ENCODE peak calls at places on chromosomes 2 and 18, in nine cellular contexts. One of them, this sample, is unnamed.

GRCh38 chr2:84807063-84807485 is 73.8 kb downstream of the TRABD2A start:
- DNase-seq in WERI-Rb-1: no peak
- DNase-seq in mammary epithelial cell: peak
- DNase-seq in A549: peak
- DNase-seq in ascending aorta: no peak
- DNase-seq in transverse colon: peak
- DNase-seq in psoas muscle: no peak
- DNase-seq in neural crest cell: no peak
- DNase-seq in coronary artery: no peak
- DNase-seq in this sample: no peak

GRCh38 chr2:9771481-9772017 is 71.7 kb upstream of the TAF1B start:
- DNase-seq in WERI-Rb-1: peak
- DNase-seq in mammary epithelial cell: peak
- DNase-seq in A549: peak
- DNase-seq in ascending aorta: no peak
- DNase-seq in transverse colon: no peak
- DNase-seq in psoas muscle: no peak
- DNase-seq in neural crest cell: no peak
- DNase-seq in coronary artery: no peak
- DNase-seq in this sample: no peak

GRCh38 chr18:10490401-10491289 is 35.2 kb upstream of the NAPG start:
- DNase-seq in WERI-Rb-1: peak
- DNase-seq in mammary epithelial cell: no peak
- DNase-seq in A549: peak
- DNase-seq in ascending aorta: no peak
- DNase-seq in transverse colon: peak
- DNase-seq in psoas muscle: no peak
- DNase-seq in neural crest cell: no peak
- DNase-seq in coronary artery: no peak
- DNase-seq in this sample: no peak

GRCh38 chr2:37231251-37232130 is at the start of the genes CEBPZ and NDUFAF7:
- DNase-seq in WERI-Rb-1: peak
- DNase-seq in mammary epithelial cell: peak
- DNase-seq in A549: peak
- DNase-seq in ascending aorta: peak
- DNase-seq in transverse colon: peak
- DNase-seq in psoas muscle: peak
- DNase-seq in neural crest cell: peak
- DNase-seq in coronary artery: peak
- DNase-seq in this sample: peak

GRCh38 chr18:53004798-53005197 is 664.8 kb downstream of the DCC start:
- DNase-seq in WERI-Rb-1: peak
- DNase-seq in mammary epithelial cell: no peak
- DNase-seq in A549: no peak
- DNase-seq in ascending aorta: no peak
- DNase-seq in transverse colon: no peak
- DNase-seq in psoas muscle: no peak
- DNase-seq in neural crest cell: no peak
- DNase-seq in coronary artery: no peak
- DNase-seq in this sample: no peak

GRCh38 chr2:156430978-156431358 is 5.2 kb upstream of the GPD2 start:
- DNase-seq in WERI-Rb-1: no peak
- DNase-seq in mammary epithelial cell: peak
- DNase-seq in A549: peak
- DNase-seq in ascending aorta: no peak
- DNase-seq in transverse colon: no peak
- DNase-seq in psoas muscle: no peak
- DNase-seq in neural crest cell: no peak
- DNase-seq in coronary artery: no peak
- DNase-seq in this sample: no peak

GRCh38 chr2:182220318-182220717 is 206.5 kb downstream of the PDE1A start:
- DNase-seq in WERI-Rb-1: no peak
- DNase-seq in mammary epithelial cell: no peak
- DNase-seq in A549: no peak
- DNase-seq in ascending aorta: no peak
- DNase-seq in transverse colon: no peak
- DNase-seq in psoas muscle: no peak
- DNase-seq in neural crest cell: no peak
- DNase-seq in coronary artery: no peak
- DNase-seq in this sample: no peak

GRCh38 chr2:119696494-119697030 is 17.6 kb downstream of the TMEM177 start:
- DNase-seq in WERI-Rb-1: no peak
- DNase-seq in mammary epithelial cell: no peak
- DNase-seq in A549: no peak
- DNase-seq in ascending aorta: no peak
- DNase-seq in transverse colon: no peak
- DNase-seq in psoas muscle: no peak
- DNase-seq in neural crest cell: no peak
- DNase-seq in coronary artery: no peak
- DNase-seq in this sample: no peak

DNA sequence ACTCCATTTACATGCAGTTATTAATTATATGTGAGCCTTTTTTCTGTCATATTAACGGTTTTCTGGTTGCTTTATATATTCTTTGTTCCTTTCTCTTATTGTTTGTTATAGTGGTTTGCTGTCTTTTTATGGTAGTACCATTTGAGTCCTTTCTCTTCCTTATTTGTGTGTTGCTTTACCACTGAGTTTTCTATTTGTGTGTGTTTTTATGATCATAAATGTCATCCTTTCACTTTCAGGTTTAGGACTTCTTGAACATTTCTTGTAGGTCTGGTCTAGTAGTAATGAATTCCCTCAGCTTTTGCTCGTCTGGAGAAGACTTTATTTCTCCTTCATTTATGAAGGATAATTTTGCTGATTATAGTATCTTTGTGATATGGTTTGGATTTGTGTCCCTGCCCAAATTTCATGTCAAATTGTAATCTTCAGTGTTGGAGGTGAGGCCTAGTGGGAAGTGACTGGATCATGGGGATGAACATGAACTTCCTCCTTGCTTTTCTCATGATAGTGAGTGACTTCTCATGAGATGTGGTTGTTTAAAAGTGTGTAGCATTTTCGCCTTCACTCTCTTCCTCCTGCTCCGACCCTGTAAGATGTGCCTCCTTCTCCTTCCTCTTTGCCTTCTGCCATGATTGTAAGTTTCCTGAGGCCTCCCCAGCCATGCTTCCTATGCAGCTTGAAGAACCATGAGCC is 11.5 kb downstream of the GCC2 start:
- DNase-seq in WERI-Rb-1: no peak
- DNase-seq in mammary epithelial cell: no peak
- DNase-seq in A549: no peak
- DNase-seq in ascending aorta: no peak
- DNase-seq in transverse colon: no peak
- DNase-seq in psoas muscle: no peak
- DNase-seq in neural crest cell: no peak
- DNase-seq in coronary artery: no peak
- DNase-seq in this sample: no peak
- TF ChIP-seq CTCF in WERI-Rb-1: no peak
- TF ChIP-seq CTCF in mammary epithelial cell: no peak
- TF ChIP-seq CTCF in A549: no peak
- TF ChIP-seq CTCF in ascending aorta: no peak
- TF ChIP-seq CTCF in transverse colon: no peak
- TF ChIP-seq CTCF in psoas muscle: no peak
- TF ChIP-seq CTCF in neural crest cell: no peak
- TF ChIP-seq CTCF in coronary artery: no peak
- TF ChIP-seq CTCF in this sample: no peak

DNA sequence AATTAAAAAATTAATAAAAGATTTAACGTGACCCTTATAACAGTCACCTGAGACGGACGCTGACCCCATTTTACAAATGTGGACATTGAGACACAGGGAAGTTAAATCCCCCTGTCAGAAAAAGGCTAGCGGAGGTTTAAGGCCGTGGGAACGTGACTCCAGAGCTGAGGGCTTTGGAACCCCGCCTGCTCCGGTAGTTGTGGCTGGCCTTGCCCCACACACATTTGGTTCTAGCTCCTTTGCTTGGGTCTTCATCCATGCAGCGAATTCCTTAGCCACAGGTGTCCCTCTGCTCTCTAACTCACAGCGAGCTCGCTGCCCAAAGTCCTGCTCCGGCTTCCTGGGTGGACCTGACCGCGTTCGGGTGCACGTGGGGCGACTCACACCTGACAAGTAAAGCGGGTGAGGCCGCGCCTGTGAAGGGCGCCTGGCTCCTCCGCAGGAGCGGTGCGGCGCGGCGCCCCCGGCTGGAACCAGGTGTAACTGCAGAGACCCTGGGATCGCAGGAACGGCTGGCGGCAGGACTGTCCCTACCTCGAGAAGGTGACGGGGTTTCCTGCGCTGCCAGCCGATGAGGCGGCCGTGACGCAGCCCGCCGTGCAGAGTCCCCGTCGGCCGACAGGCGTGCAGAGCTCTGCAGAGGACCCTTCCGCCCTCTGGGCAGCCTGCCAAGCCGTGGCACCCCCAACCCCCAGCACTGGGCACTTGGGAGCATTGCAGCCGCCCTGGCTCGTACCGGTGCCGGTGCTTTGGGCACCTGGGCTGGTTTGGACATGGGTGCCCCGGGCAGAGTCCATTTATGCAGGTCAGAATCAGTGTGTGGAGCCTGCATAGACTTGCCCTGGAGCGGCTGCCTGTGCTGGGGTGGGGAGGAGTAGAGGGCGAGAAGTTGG is 2.4 kb upstream of the PROC start:
- DNase-seq in WERI-Rb-1: peak
- DNase-seq in mammary epithelial cell: peak
- DNase-seq in A549: peak
- DNase-seq in ascending aorta: peak
- DNase-seq in transverse colon: peak
- DNase-seq in psoas muscle: peak
- DNase-seq in neural crest cell: peak
- DNase-seq in coronary artery: peak
- DNase-seq in this sample: no peak
- TF ChIP-seq CTCF in WERI-Rb-1: peak
- TF ChIP-seq CTCF in mammary epithelial cell: peak
- TF ChIP-seq CTCF in A549: peak
- TF ChIP-seq CTCF in ascending aorta: peak
- TF ChIP-seq CTCF in transverse colon: peak
- TF ChIP-seq CTCF in psoas muscle: peak
- TF ChIP-seq CTCF in neural crest cell: peak
- TF ChIP-seq CTCF in coronary artery: peak
- TF ChIP-seq CTCF in this sample: peak

GRCh38 chr2:98796775-98797544 is 66.0 kb upstream of the MGAT4A start:
- DNase-seq in WERI-Rb-1: no peak
- DNase-seq in mammary epithelial cell: no peak
- DNase-seq in A549: no peak
- DNase-seq in ascending aorta: no peak
- DNase-seq in transverse colon: no peak
- DNase-seq in psoas muscle: no peak
- DNase-seq in neural crest cell: no peak
- DNase-seq in coronary artery: no peak
- DNase-seq in this sample: no peak

GRCh38 chr2:98794214-98794810 is 63.4 kb upstream of the MGAT4A start:
- DNase-seq in WERI-Rb-1: no peak
- DNase-seq in mammary epithelial cell: no peak
- DNase-seq in A549: no peak
- DNase-seq in ascending aorta: peak
- DNase-seq in transverse colon: no peak
- DNase-seq in psoas muscle: no peak
- DNase-seq in neural crest cell: no peak
- DNase-seq in coronary artery: no peak
- DNase-seq in this sample: no peak

GRCh38 chr2:98793275-98793674 is 62.3 kb upstream of the MGAT4A start:
- DNase-seq in WERI-Rb-1: no peak
- DNase-seq in mammary epithelial cell: peak
- DNase-seq in A549: no peak
- DNase-seq in ascending aorta: no peak
- DNase-seq in transverse colon: no peak
- DNase-seq in psoas muscle: no peak
- DNase-seq in neural crest cell: no peak
- DNase-seq in coronary artery: no peak
- DNase-seq in this sample: no peak

GRCh38 chr2:98795903-98796676 is 65.2 kb upstream of the MGAT4A start:
- DNase-seq in WERI-Rb-1: no peak
- DNase-seq in mammary epithelial cell: no peak
- DNase-seq in A549: peak
- DNase-seq in ascending aorta: no peak
- DNase-seq in transverse colon: no peak
- DNase-seq in psoas muscle: no peak
- DNase-seq in neural crest cell: no peak
- DNase-seq in coronary artery: peak
- DNase-seq in this sample: no peak

GRCh38 chr2:98795535-98795902 is 64.6 kb upstream of the MGAT4A start:
- DNase-seq in WERI-Rb-1: no peak
- DNase-seq in mammary epithelial cell: no peak
- DNase-seq in A549: no peak
- DNase-seq in ascending aorta: no peak
- DNase-seq in transverse colon: no peak
- DNase-seq in psoas muscle: no peak
- DNase-seq in neural crest cell: no peak
- DNase-seq in coronary artery: no peak
- DNase-seq in this sample: no peak
- TF ChIP-seq CTCF in WERI-Rb-1: no peak
- TF ChIP-seq CTCF in mammary epithelial cell: no peak
- TF ChIP-seq CTCF in A549: no peak
- TF ChIP-seq CTCF in ascending aorta: no peak
- TF ChIP-seq CTCF in transverse colon: no peak
- TF ChIP-seq CTCF in psoas muscle: no peak
- TF ChIP-seq CTCF in neural crest cell: no peak
- TF ChIP-seq CTCF in coronary artery: no peak
- TF ChIP-seq CTCF in this sample: no peak

GRCh38 chr18:80115035-80115434 is 6.0 kb downstream of the ADNP2 start:
- DNase-seq in WERI-Rb-1: no peak
- DNase-seq in mammary epithelial cell: no peak
- DNase-seq in A549: no peak
- DNase-seq in ascending aorta: no peak
- DNase-seq in transverse colon: no peak
- DNase-seq in psoas muscle: no peak
- DNase-seq in neural crest cell: no peak
- DNase-seq in coronary artery: no peak
- DNase-seq in this sample: no peak

GRCh38 chr18:80124131-80124530 is 15.1 kb downstream of the ADNP2 start:
- DNase-seq in WERI-Rb-1: no peak
- DNase-seq in mammary epithelial cell: peak
- DNase-seq in A549: no peak
- DNase-seq in ascending aorta: no peak
- DNase-seq in transverse colon: no peak
- DNase-seq in psoas muscle: no peak
- DNase-seq in neural crest cell: no peak
- DNase-seq in coronary artery: no peak
- DNase-seq in this sample: no peak

GRCh38 chr18:80120932-80121331 is 11.9 kb downstream of the ADNP2 start:
- DNase-seq in WERI-Rb-1: no peak
- DNase-seq in mammary epithelial cell: no peak
- DNase-seq in A549: no peak
- DNase-seq in ascending aorta: no peak
- DNase-seq in transverse colon: no peak
- DNase-seq in psoas muscle: no peak
- DNase-seq in neural crest cell: no peak
- DNase-seq in coronary artery: no peak
- DNase-seq in this sample: no peak

DNA sequence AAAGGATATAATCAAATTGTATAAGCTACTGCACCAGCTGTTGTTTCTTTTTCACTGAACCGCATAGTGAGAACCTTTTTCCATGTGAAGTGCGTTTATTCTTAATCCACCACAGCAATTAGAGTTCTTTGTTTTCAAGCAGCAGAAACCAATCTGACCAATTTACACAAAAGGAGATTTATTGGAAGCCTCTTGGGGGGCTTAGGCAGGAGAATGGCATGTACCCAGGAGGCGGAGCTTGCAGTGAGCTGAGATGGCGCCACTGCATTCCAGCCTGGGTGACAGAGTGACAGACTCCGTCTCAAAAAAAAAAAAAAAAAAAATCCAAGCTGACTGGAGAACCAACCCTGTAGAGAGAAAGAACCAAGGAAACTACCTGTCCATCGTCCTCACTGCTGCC is 10.0 kb downstream of the ADNP2 start:
- DNase-seq in WERI-Rb-1: no peak
- DNase-seq in mammary epithelial cell: no peak
- DNase-seq in A549: no peak
- DNase-seq in ascending aorta: no peak
- DNase-seq in transverse colon: no peak
- DNase-seq in psoas muscle: no peak
- DNase-seq in neural crest cell: no peak
- DNase-seq in coronary artery: no peak
- DNase-seq in this sample: no peak
- TF ChIP-seq CTCF in WERI-Rb-1: no peak
- TF ChIP-seq CTCF in mammary epithelial cell: no peak
- TF ChIP-seq CTCF in A549: no peak
- TF ChIP-seq CTCF in ascending aorta: no peak
- TF ChIP-seq CTCF in transverse colon: no peak
- TF ChIP-seq CTCF in psoas muscle: no peak
- TF ChIP-seq CTCF in neural crest cell: no peak
- TF ChIP-seq CTCF in coronary artery: no peak
- TF ChIP-seq CTCF in this sample: no peak

This sample was measured in omental fat pad.